ENCODE peak calls at places on chromosome 10, in eight cellular contexts. N is heart left ventricle, Y is GM12878, R is HCT116, S is HepG2, U is body of pancreas, J is sigmoid colon, Q is IMR-90. F is an unnamed sample.

GRCh38 chr10:60901561-60902235 is 42.3 kb downstream of the RHOBTB1 start:
- DNase-seq in N (peak; percentile 83), Y (no peak), R (no peak), S (no peak), U (peak; percentile 43), J (no peak), Q (no peak), F (no peak)

GRCh38 chr10:110336111-110336721 is 31.5 kb upstream of the SMNDC1 start:
- DNase-seq in N (no peak), Y (no peak), R (no peak), S (no peak), U (no peak), J (no peak), Q (peak; percentile 98), F (no peak)

GRCh38 chr10:74178042-74178791 is 27.2 kb downstream of the ADK start:
- DNase-seq in N (no peak), Y (no peak), R (no peak), S (no peak), U (no peak), J (no peak), Q (no peak), F (no peak)

GRCh38 chr10:34163075-34163905 is 651.8 kb downstream of the PARD3 start:
- DNase-seq in N (no peak), Y (no peak), R (no peak), S (no peak), U (no peak), J (no peak), Q (no peak), F (no peak)

GRCh38 chr10:34341473-34341872 is 473.6 kb downstream of the PARD3 start:
- DNase-seq in N (no peak), Y (no peak), R (no peak), S (no peak), U (no peak), J (no peak), Q (no peak), F (no peak)

GRCh38 chr10:60021324-60021723 is 115.0 kb upstream of the CCDC6 start:
- DNase-seq in N (no peak), Y (no peak), R (no peak), S (no peak), U (no peak), J (no peak), Q (no peak), F (no peak)

GRCh38 chr10:60171436-60172013 is 218.2 kb downstream of the ANK3 start:
- DNase-seq in N (no peak), Y (no peak), R (no peak), S (no peak), U (no peak), J (no peak), Q (peak; percentile 38), F (no peak)

GRCh38 chr10:15781381-15781960 is 61.7 kb upstream of the ITGA8 start:
- DNase-seq in N (no peak), Y (no peak), R (no peak), S (no peak), U (no peak), J (no peak), Q (no peak), F (no peak)

GRCh38 chr10:109899578-109900355 is 23.5 kb downstream of the XPNPEP1 start:
- DNase-seq in N (no peak), Y (no peak), R (no peak), S (no peak), U (no peak), J (peak; percentile 87), Q (peak; percentile 51), F (peak; percentile 91)

GRCh38 chr10:8386781-8387180 is 332.3 kb downstream of the GATA3 start:
- DNase-seq in N (no peak), Y (no peak), R (no peak), S (no peak), U (no peak), J (no peak), Q (no peak), F (no peak)

GRCh38 chr10:97676770-97677581 is 10.1 kb downstream of the AVPI1 start:
- DNase-seq in N (no peak), Y (no peak), R (no peak), S (peak; percentile 49), U (peak; percentile 43), J (no peak), Q (peak; percentile 63), F (no peak)

GRCh38 chr10:63812491-63812890 is 291.3 kb downstream of the REEP3 start:
- DNase-seq in N (no peak), Y (no peak), R (no peak), S (no peak), U (no peak), J (no peak), Q (no peak), F (no peak)

GRCh38 chr10:44878704-44879530 is 32.2 kb upstream of the TMEM72 start:
- DNase-seq in N (peak; percentile 88), Y (no peak), R (no peak), S (peak; percentile 49), U (peak; percentile 80), J (peak; percentile 95), Q (peak; percentile 82), F (peak; percentile 94)

GRCh38 chr10:85047170-85047834 is 718.9 kb downstream of the CCSER2 start:
- DNase-seq in N (no peak), Y (no peak), R (no peak), S (no peak), U (no peak), J (no peak), Q (no peak), F (no peak)

GRCh38 chr10:88091490-88092061 is 228.2 kb downstream of the PTEN start:
- DNase-seq in N (no peak), Y (peak; percentile 98), R (no peak), S (no peak), U (no peak), J (no peak), Q (no peak), F (no peak)

GRCh38 chr10:102120142-102120986 is at the start of gene LDB1:
- DNase-seq in N (peak; percentile 86), Y (no peak), R (peak; percentile 65), S (peak; percentile 62), U (peak; percentile 73), J (peak; percentile 92), Q (peak; percentile 77), F (no peak)

GRCh38 chr10:102120987-102121738 is 995 bp upstream of the LDB1 start:
- DNase-seq in N (peak; percentile 79), Y (no peak), R (no peak), S (no peak), U (no peak), J (peak; percentile 96), Q (peak; percentile 90), F (no peak)

GRCh38 chr10:102118867-102119266 is 1.3 kb downstream of the LDB1 start:
- DNase-seq in N (peak; percentile 46), Y (no peak), R (no peak), S (no peak), U (no peak), J (peak; percentile 76), Q (peak; percentile 20), F (no peak)

GRCh38 chr10:102117391-102118159 is 2.6 kb downstream of the LDB1 start:
- DNase-seq in N (peak; percentile 90), Y (no peak), R (no peak), S (peak; percentile 78), U (peak; percentile 85), J (peak; percentile 95), Q (peak; percentile 73), F (no peak)

DNA sequence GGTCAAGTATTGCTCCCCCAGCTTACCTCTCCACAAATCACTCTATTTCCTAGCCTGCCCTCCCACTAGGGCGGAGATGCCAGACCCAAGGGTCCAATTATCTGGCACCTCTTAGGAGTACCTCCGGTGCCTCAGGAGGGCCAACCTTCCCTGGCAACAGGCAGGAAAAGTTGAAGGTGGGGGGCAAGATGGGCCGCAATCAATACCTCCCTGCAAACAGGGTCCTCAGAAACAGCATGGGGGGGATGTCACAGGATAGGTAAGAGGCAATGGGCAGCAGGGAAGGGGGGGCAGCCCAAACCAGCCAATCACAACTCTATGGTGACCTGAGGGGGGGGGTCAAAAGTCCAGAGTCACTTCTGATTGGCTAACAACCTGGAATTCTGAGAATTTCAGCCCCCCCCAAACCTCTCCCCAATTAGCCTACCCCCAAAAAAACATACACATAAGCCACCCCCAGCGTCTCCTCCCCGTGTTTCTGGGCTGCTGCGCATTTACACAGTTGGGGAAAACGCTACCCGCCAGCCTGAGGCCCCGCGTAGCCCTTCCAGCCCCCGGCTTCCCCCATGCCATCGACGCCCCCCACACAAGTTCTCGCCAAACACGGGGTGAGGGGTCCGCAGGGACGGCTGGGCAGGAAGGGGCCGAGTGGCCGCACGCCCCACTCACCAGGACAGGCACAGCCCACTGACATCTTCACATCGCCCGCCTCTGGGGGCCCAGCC is 589 bp downstream of the LDB1 start:
- DNase-seq in N (peak; percentile 84), Y (no peak), R (peak; percentile 59), S (no peak), U (peak; percentile 62), J (peak; percentile 93), Q (peak; percentile 67), F (no peak)
- TF ChIP-seq POLR2A in N (no peak), Y (no peak), R (no peak), S (no peak), U (no peak), J (peak; percentile 25), Q (no peak), F (no peak)

DNA sequence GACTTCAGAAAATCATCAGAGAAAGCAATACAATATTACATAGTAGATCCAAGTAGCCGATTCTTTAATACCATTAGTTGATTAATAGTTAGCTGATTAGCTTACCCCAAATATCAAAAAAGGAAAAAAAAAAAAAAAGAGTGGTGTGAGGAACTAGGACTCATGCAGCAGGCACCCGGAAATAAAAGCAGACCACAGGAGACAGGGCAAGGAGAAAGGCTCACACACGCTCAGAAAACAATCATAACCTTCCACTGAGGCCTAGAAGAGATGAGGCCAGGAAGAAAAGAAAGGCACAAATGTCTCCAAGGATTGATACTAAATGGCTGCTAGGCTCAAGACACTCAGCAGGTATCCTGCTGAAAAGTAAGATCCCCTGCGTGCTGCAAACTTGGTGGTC is 25.9 kb downstream of the TRDMT1 start:
- DNase-seq in N (no peak), Y (no peak), R (no peak), S (no peak), U (no peak), J (no peak), Q (peak; percentile 24), F (no peak)
- H3K4me3 ChIP-seq in N (peak overlapping the region; percentile 2), Y (no peak overlapping the region), R (no peak overlapping the region), S (no peak overlapping the region), U (no peak overlapping the region), J (no peak overlapping the region), Q (no peak overlapping the region), F (peak overlapping the region; percentile 13)

GRCh38 chr10:4699950-4700730 is 125.9 kb upstream of the AKR1E2 start:
- DNase-seq in N (no peak), Y (no peak), R (no peak), S (no peak), U (no peak), J (no peak), Q (no peak), F (no peak)
- TF ChIP-seq POLR2A in N (no peak), Y (no peak), R (no peak), S (no peak), U (no peak), J (no peak), Q (no peak), F (no peak)

DNA sequence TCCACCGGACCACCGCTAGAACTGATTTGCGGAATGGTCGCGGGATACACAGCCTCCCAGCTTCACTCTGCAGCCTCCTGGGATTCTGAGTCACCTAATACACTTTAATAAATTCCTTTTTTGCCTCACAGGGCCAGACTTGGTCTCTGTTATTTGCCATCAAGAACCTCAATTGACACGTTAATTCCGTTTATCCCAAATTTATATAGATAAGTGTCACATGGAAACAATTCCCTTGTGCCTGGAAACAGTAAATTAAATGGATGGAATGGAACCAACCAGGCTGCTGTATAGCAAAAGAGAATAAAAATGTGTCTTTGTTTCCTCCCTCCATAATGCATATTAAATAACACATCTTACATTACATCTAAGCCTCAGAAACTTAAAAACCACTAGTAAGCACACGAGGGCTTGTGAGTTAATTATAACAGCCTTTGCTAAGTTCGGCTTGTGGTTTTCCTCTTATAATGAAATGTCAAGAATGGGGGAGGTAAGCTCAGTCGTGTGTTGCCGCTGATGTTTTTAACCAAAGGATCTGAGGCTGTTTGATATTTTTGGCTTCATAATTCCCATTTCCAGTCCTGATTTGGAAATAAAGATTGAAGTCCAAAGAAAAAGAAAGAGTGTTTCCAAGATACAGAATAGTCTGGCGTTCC is 52.1 kb downstream of the ADRB1 start:
- DNase-seq in N (no peak), Y (no peak), R (no peak), S (no peak), U (no peak), J (no peak), Q (no peak), F (no peak)
- H3K4me3 ChIP-seq in N (no peak overlapping the region), Y (peak overlapping the region; percentile 31), R (no peak overlapping the region), S (no peak overlapping the region), U (no peak overlapping the region), J (no peak overlapping the region), Q (no peak overlapping the region), F (no peak overlapping the region)

F was measured in esophagus muscularis mucosa.